ENCODE peak calls at places on chromosomes 3 and 15, in seven cellular contexts. One of them, this sample, is unnamed.

GRCh38 chr3:71389911-71390573 is 193.5 kb downstream of the FOXP1 start:
- DNase-seq in A549: no peak
- DNase-seq in mammary epithelial cell: peak; percentile 38
- DNase-seq in cardiac fibroblast: peak; percentile 83
- DNase-seq in bronchial epithelial cell: peak; percentile 44
- DNase-seq in endothelial cell: peak; percentile 39
- DNase-seq in lung: peak; percentile 57
- DNase-seq in this sample: no peak

GRCh38 chr15:43153269-43153668 is 19.9 kb downstream of the TMEM62 start:
- DNase-seq in A549: no peak
- DNase-seq in mammary epithelial cell: no peak
- DNase-seq in cardiac fibroblast: peak; percentile 13
- DNase-seq in bronchial epithelial cell: no peak
- DNase-seq in endothelial cell: no peak
- DNase-seq in lung: no peak
- DNase-seq in this sample: no peak

GRCh38 chr3:11001020-11001657 is 8.6 kb downstream of the SLC6A1 start:
- DNase-seq in A549: no peak
- DNase-seq in mammary epithelial cell: no peak
- DNase-seq in cardiac fibroblast: no peak
- DNase-seq in bronchial epithelial cell: peak; percentile 17
- DNase-seq in endothelial cell: no peak
- DNase-seq in lung: no peak
- DNase-seq in this sample: no peak

GRCh38 chr3:53103566-53104296 is 26.5 kb downstream of the RFT1 start:
- DNase-seq in A549: no peak
- DNase-seq in mammary epithelial cell: no peak
- DNase-seq in cardiac fibroblast: peak; percentile 38
- DNase-seq in bronchial epithelial cell: no peak
- DNase-seq in endothelial cell: no peak
- DNase-seq in lung: no peak
- DNase-seq in this sample: no peak

GRCh38 chr3:43094381-43094780 is 11.5 kb downstream of the POMGNT2 start:
- DNase-seq in A549: no peak
- DNase-seq in mammary epithelial cell: no peak
- DNase-seq in cardiac fibroblast: no peak
- DNase-seq in bronchial epithelial cell: no peak
- DNase-seq in endothelial cell: no peak
- DNase-seq in lung: no peak
- DNase-seq in this sample: peak; percentile 84

GRCh38 chr3:12294885-12295580 is 6.2 kb downstream of the PPARG start:
- DNase-seq in A549: peak; percentile 49
- DNase-seq in mammary epithelial cell: peak; percentile 69
- DNase-seq in cardiac fibroblast: peak; percentile 60
- DNase-seq in bronchial epithelial cell: peak; percentile 82
- DNase-seq in endothelial cell: no peak
- DNase-seq in lung: no peak
- DNase-seq in this sample: no peak

GRCh38 chr3:124814620-124815421 is 72.3 kb downstream of the ITGB5 start:
- DNase-seq in A549: no peak
- DNase-seq in mammary epithelial cell: peak; percentile 37
- DNase-seq in cardiac fibroblast: peak; percentile 32
- DNase-seq in bronchial epithelial cell: peak; percentile 90
- DNase-seq in endothelial cell: no peak
- DNase-seq in lung: no peak
- DNase-seq in this sample: no peak

GRCh38 chr3:170858599-170858998 is 11.4 kb downstream of the RPL22L1 start:
- DNase-seq in A549: no peak
- DNase-seq in mammary epithelial cell: no peak
- DNase-seq in cardiac fibroblast: no peak
- DNase-seq in bronchial epithelial cell: peak; percentile 10
- DNase-seq in endothelial cell: no peak
- DNase-seq in lung: no peak
- DNase-seq in this sample: no peak

GRCh38 chr3:25664066-25664809 is 469 bp downstream of the TOP2B start:
- DNase-seq in A549: peak; percentile 23
- DNase-seq in mammary epithelial cell: peak; percentile 57
- DNase-seq in cardiac fibroblast: peak; percentile 60
- DNase-seq in bronchial epithelial cell: no peak
- DNase-seq in endothelial cell: peak; percentile 76
- DNase-seq in lung: peak; percentile 74
- DNase-seq in this sample: peak; percentile 73

GRCh38 chr15:90594297-90594696 is 64.6 kb downstream of the CRTC3 start:
- DNase-seq in A549: no peak
- DNase-seq in mammary epithelial cell: no peak
- DNase-seq in cardiac fibroblast: peak; percentile 32
- DNase-seq in bronchial epithelial cell: peak; percentile 80
- DNase-seq in endothelial cell: no peak
- DNase-seq in lung: peak; percentile 91
- DNase-seq in this sample: no peak

GRCh38 chr3:127615631-127616305 is 13.2 kb upstream of the PODXL2 start:
- DNase-seq in A549: no peak
- DNase-seq in mammary epithelial cell: no peak
- DNase-seq in cardiac fibroblast: no peak
- DNase-seq in bronchial epithelial cell: no peak
- DNase-seq in endothelial cell: no peak
- DNase-seq in lung: no peak
- DNase-seq in this sample: no peak

GRCh38 chr15:24848050-24848449 is 106.7 kb upstream of the SNRPN start:
- DNase-seq in A549: peak; percentile 5
- DNase-seq in mammary epithelial cell: no peak
- DNase-seq in cardiac fibroblast: peak; percentile 34
- DNase-seq in bronchial epithelial cell: no peak
- DNase-seq in endothelial cell: peak; percentile 38
- DNase-seq in lung: no peak
- DNase-seq in this sample: peak; percentile 61

GRCh38 chr3:71310595-71311319 is 272.8 kb downstream of the FOXP1 start:
- DNase-seq in A549: no peak
- DNase-seq in mammary epithelial cell: peak; percentile 31
- DNase-seq in cardiac fibroblast: peak; percentile 55
- DNase-seq in bronchial epithelial cell: no peak
- DNase-seq in endothelial cell: no peak
- DNase-seq in lung: no peak
- DNase-seq in this sample: no peak

DNA sequence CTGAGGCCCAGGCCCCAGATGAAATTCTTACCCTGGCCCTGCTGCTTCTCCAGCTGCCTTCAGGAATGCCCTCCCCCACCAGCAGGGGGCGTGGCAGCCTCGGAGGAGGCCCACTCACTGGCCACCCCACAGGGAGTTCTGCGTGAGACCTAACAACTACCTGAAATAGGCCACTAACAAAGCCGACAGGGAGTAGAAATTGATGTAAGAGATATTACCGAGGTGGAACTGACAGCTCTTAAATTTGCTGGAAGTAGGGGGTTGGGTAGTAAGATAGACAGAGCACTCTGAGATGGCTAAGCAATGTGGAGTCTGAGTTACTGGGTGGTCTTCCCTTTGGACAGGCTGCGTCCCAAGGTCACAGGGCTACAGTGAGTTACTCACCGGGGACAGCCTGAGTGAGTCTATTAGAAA is 240.8 kb downstream of the SHOX2 start:
- DNase-seq in A549: peak; percentile 10
- DNase-seq in mammary epithelial cell: peak; percentile 8
- DNase-seq in cardiac fibroblast: no peak
- DNase-seq in bronchial epithelial cell: no peak
- DNase-seq in endothelial cell: peak; percentile 87
- DNase-seq in lung: no peak
- DNase-seq in this sample: peak; percentile 76
- TF ChIP-seq CTCF in A549: peak; percentile 34
- TF ChIP-seq CTCF in mammary epithelial cell: peak; percentile 76
- TF ChIP-seq CTCF in cardiac fibroblast: peak; percentile 57
- TF ChIP-seq CTCF in bronchial epithelial cell: peak; percentile 68
- TF ChIP-seq CTCF in endothelial cell: peak; percentile 90
- TF ChIP-seq CTCF in lung: no peak
- TF ChIP-seq CTCF in this sample: peak; percentile 88

GRCh38 chr15:31955734-31956133 is 74.6 kb upstream of the CHRNA7 start:
- DNase-seq in A549: no peak
- DNase-seq in mammary epithelial cell: no peak
- DNase-seq in cardiac fibroblast: no peak
- DNase-seq in bronchial epithelial cell: no peak
- DNase-seq in endothelial cell: no peak
- DNase-seq in lung: no peak
- DNase-seq in this sample: no peak

GRCh38 chr15:31954364-31954763 is 76.0 kb upstream of the CHRNA7 start:
- DNase-seq in A549: no peak
- DNase-seq in mammary epithelial cell: no peak
- DNase-seq in cardiac fibroblast: no peak
- DNase-seq in bronchial epithelial cell: no peak
- DNase-seq in endothelial cell: no peak
- DNase-seq in lung: no peak
- DNase-seq in this sample: no peak

DNA sequence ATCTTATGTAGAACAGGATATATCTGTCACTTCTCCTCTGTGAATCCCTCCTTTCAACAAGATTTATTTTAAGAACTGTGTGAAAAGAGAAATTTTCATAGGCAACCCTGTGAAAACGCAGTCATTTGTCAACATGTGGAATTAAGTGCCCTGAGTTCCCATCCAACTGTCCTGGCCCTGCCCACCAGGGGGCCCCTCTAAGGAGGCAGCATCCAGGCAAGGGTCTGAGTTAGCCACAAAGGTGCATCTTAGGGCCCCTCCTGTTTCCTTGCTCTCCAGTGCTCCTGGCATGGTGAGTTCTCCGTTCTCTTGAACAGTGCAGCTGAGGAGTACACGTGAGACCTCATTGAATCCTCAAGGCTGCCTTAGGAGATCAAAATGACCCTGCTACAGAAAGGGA is 76.7 kb upstream of the CHRNA7 start:
- DNase-seq in A549: no peak
- DNase-seq in mammary epithelial cell: no peak
- DNase-seq in cardiac fibroblast: no peak
- DNase-seq in bronchial epithelial cell: no peak
- DNase-seq in endothelial cell: peak; percentile 22
- DNase-seq in lung: no peak
- DNase-seq in this sample: no peak
- TF ChIP-seq CTCF in A549: no peak
- TF ChIP-seq CTCF in mammary epithelial cell: no peak
- TF ChIP-seq CTCF in cardiac fibroblast: no peak
- TF ChIP-seq CTCF in bronchial epithelial cell: no peak
- TF ChIP-seq CTCF in endothelial cell: no peak
- TF ChIP-seq CTCF in lung: no peak
- TF ChIP-seq CTCF in this sample: peak; percentile 48

DNA sequence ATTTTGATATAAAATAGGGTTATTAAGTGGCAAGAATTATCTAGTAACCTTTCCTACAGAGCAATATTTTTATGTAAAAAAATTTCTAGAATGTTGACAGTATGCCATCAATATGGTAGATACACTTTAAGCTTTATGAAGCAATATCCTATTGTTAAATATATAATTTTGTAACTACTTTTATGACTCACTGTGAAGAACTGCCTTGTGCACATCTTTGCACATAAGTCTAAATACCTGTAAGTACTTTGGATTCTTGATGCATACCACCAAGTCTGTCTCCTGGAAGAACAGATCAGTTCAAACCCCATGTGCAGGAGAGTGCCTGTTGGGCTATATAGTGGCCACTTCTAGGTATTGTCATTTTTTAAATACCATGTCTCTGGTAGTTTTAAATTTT is 205.7 kb upstream of the EIF1B start:
- DNase-seq in A549: no peak
- DNase-seq in mammary epithelial cell: no peak
- DNase-seq in cardiac fibroblast: no peak
- DNase-seq in bronchial epithelial cell: peak; percentile 53
- DNase-seq in endothelial cell: no peak
- DNase-seq in lung: no peak
- DNase-seq in this sample: no peak
- TF ChIP-seq CTCF in A549: no peak
- TF ChIP-seq CTCF in mammary epithelial cell: no peak
- TF ChIP-seq CTCF in cardiac fibroblast: no peak
- TF ChIP-seq CTCF in bronchial epithelial cell: no peak
- TF ChIP-seq CTCF in endothelial cell: no peak
- TF ChIP-seq CTCF in lung: no peak
- TF ChIP-seq CTCF in this sample: no peak

GRCh38 chr3:29868702-29869101 is 587.8 kb downstream of the RBMS3 start:
- DNase-seq in A549: no peak
- DNase-seq in mammary epithelial cell: no peak
- DNase-seq in cardiac fibroblast: no peak
- DNase-seq in bronchial epithelial cell: no peak
- DNase-seq in endothelial cell: no peak
- DNase-seq in lung: no peak
- DNase-seq in this sample: no peak

GRCh38 chr3:29871087-29871486 is 590.2 kb downstream of the RBMS3 start:
- DNase-seq in A549: no peak
- DNase-seq in mammary epithelial cell: no peak
- DNase-seq in cardiac fibroblast: peak; percentile 8
- DNase-seq in bronchial epithelial cell: no peak
- DNase-seq in endothelial cell: no peak
- DNase-seq in lung: no peak
- DNase-seq in this sample: no peak
- TF ChIP-seq CTCF in A549: no peak
- TF ChIP-seq CTCF in mammary epithelial cell: no peak
- TF ChIP-seq CTCF in cardiac fibroblast: no peak
- TF ChIP-seq CTCF in bronchial epithelial cell: no peak
- TF ChIP-seq CTCF in endothelial cell: no peak
- TF ChIP-seq CTCF in lung: no peak
- TF ChIP-seq CTCF in this sample: no peak

GRCh38 chr15:53218996-53219580 is 429.0 kb upstream of the ONECUT1 start:
- DNase-seq in A549: no peak
- DNase-seq in mammary epithelial cell: no peak
- DNase-seq in cardiac fibroblast: no peak
- DNase-seq in bronchial epithelial cell: no peak
- DNase-seq in endothelial cell: no peak
- DNase-seq in lung: no peak
- DNase-seq in this sample: no peak
- TF ChIP-seq CTCF in A549: no peak
- TF ChIP-seq CTCF in mammary epithelial cell: no peak
- TF ChIP-seq CTCF in cardiac fibroblast: no peak
- TF ChIP-seq CTCF in bronchial epithelial cell: no peak
- TF ChIP-seq CTCF in endothelial cell: no peak
- TF ChIP-seq CTCF in lung: no peak
- TF ChIP-seq CTCF in this sample: no peak

DNA sequence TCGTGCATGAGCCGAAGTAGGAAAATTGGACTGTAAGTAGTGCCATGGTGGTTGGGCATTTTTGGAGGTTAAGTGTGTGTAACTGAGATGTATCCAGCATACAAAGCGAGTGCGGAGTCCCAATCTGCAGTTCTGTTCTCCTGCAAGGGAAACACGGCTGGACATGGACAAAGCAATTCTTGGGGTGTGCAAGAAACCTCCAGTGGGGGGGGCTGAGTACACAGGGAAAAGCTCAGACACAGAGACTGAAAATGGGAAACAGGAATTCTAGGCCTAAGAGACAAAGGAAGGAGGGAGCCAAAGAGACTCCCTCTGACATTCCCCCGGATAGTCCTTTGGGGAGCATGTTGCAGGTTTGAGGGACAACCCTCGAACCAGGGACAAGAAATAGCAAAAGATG is 83.2 kb upstream of the PLSCR4 start:
- DNase-seq in A549: no peak
- DNase-seq in mammary epithelial cell: peak; percentile 6
- DNase-seq in cardiac fibroblast: peak; percentile 65
- DNase-seq in bronchial epithelial cell: peak; percentile 18
- DNase-seq in endothelial cell: peak; percentile 8
- DNase-seq in lung: no peak
- DNase-seq in this sample: peak; percentile 28
- TF ChIP-seq CTCF in A549: peak; percentile 42
- TF ChIP-seq CTCF in mammary epithelial cell: peak; percentile 57
- TF ChIP-seq CTCF in cardiac fibroblast: peak; percentile 56
- TF ChIP-seq CTCF in bronchial epithelial cell: peak; percentile 37
- TF ChIP-seq CTCF in endothelial cell: no peak
- TF ChIP-seq CTCF in lung: no peak
- TF ChIP-seq CTCF in this sample: peak; percentile 13

This sample was measured in WERI-Rb-1.